ENCODE peak calls at places on chromosomes 16 and 17, in four cellular contexts. R is NCI-H1417; X is stomach; S is CD4-positive, alpha-beta memory T cell. N is an unnamed sample.

GRCh38 chr17:72702998-72703397 is 389.5 kb downstream of the SLC39A11 start:
- DNase-seq in S (no peak), R (no peak), X (no peak), N (no peak)

GRCh38 chr17:31830971-31831755 is 27.9 kb downstream of the COPRS start:
- DNase-seq in S (no peak), R (no peak), X (no peak), N (no peak)

GRCh38 chr16:58451263-58451662 is 48.7 kb upstream of the NDRG4 start:
- DNase-seq in S (no peak), R (no peak), X (no peak), N (no peak)

GRCh38 chr17:39867891-39868553 is at the start of gene ZPBP2:
- DNase-seq in X (no peak), R (no peak), S (peak; percentile 60), N (no peak)

GRCh38 chr17:66584927-66585326 is 250.0 kb upstream of the CACNG5 start:
- DNase-seq in X (no peak), R (no peak), S (no peak), N (no peak)

GRCh38 chr17:82227629-82228277 is 1.1 kb upstream of the SLC16A3 start:
- DNase-seq in S (no peak), R (no peak), X (no peak), N (no peak)

GRCh38 chr17:60901222-60901621 is 223.6 kb downstream of the BCAS3 start:
- DNase-seq in R (no peak), S (no peak), X (no peak), N (no peak)

GRCh38 chr17:59329558-59330313 is 1.7 kb upstream of the YPEL2 start:
- DNase-seq in S (peak; percentile 62), R (peak; percentile 60), X (peak; percentile 66), N (peak; percentile 58)

GRCh38 chr17:17685775-17686291 is 4.6 kb downstream of the RAI1 start:
- DNase-seq in R (no peak), S (no peak), X (peak; percentile 81), N (no peak)

GRCh38 chr17:5115673-5116651 is at the start of gene USP6:
- DNase-seq in X (no peak), R (no peak), S (no peak), N (no peak)

GRCh38 chr17:78351449-78352006 is 8.3 kb downstream of the SOCS3 start:
- DNase-seq in X (peak; percentile 73), R (no peak), S (no peak), N (no peak)

GRCh38 chr16:83715217-83715920 is 92.4 kb upstream of the HSBP1 start:
- DNase-seq in S (no peak), X (peak; percentile 67), R (peak; percentile 63), N (no peak)

GRCh38 chr17:38925263-38925995 is at the start of gene LASP1NB:
- DNase-seq in X (peak; percentile 25), S (peak; percentile 28), R (no peak), N (no peak)

GRCh38 chr16:24515186-24515585 is 24.2 kb upstream of the RBBP6 start:
- DNase-seq in X (no peak), R (no peak), S (no peak), N (no peak)

GRCh38 chr17:83087788-83088360 is 8.5 kb downstream of the METRNL start:
- DNase-seq in R (no peak), S (no peak), X (no peak), N (no peak)

GRCh38 chr17:66455022-66455547 is 152.7 kb downstream of the PRKCA start:
- DNase-seq in R (peak; percentile 29), S (no peak), X (no peak), N (no peak)

GRCh38 chr16:48487287-48487686 is 102.1 kb upstream of the SIAH1 start:
- DNase-seq in R (no peak), X (no peak), S (no peak), N (no peak)

GRCh38 chr16:9225527-9226316 is 134.3 kb downstream of the HAPSTR1 start:
- DNase-seq in X (no peak), S (no peak), R (peak; percentile 1), N (no peak)